ENCODE peak calls at places on chromosome 18, in nine cellular contexts. W is progenitor cell of endocrine pancreas, B is Calu3, H is heart left ventricle, V is OCI-LY7, U is sigmoid colon, R is mammary epithelial cell, A is endodermal cell, Z is fibroblast of pulmonary artery. G is an unnamed sample.

GRCh38 chr18:78776151-78776550 is 203.5 kb upstream of the SALL3 start:
- DNase-seq in W (no peak), B (no peak), H (no peak), V (no peak), U (peak; percentile 40), R (no peak), A (no peak), Z (no peak), G (no peak)

GRCh38 chr18:38654966-38655365 is 1089.4 kb upstream of the CELF4 start:
- DNase-seq in W (no peak), B (no peak), H (no peak), V (no peak), U (no peak), R (no peak), A (no peak), Z (peak; percentile 1), G (no peak)

GRCh38 chr18:57331718-57332117 is 20.6 kb upstream of the ST8SIA3 start:
- DNase-seq in W (no peak), B (no peak), H (no peak), V (no peak), U (no peak), R (peak; percentile 61), A (no peak), Z (no peak), G (no peak)

GRCh38 chr18:55100817-55101457 is 141.7 kb upstream of the CCDC68 start:
- DNase-seq in W (no peak), B (peak; percentile 36), H (no peak), V (no peak), U (no peak), R (peak; percentile 73), A (no peak), Z (peak; percentile 47), G (no peak)

GRCh38 chr18:5057348-5058012 is 139.6 kb downstream of the AKAIN1 start:
- DNase-seq in W (peak; percentile 53), B (peak; percentile 76), H (peak; percentile 35), V (peak; percentile 74), U (peak; percentile 69), R (peak; percentile 15), A (peak; percentile 88), Z (peak; percentile 59), G (peak; percentile 71)

GRCh38 chr18:70037453-70038061 is 89.9 kb upstream of the CD226 start:
- DNase-seq in W (no peak), B (no peak), H (no peak), V (no peak), U (no peak), R (peak; percentile 54), A (no peak), Z (no peak), G (no peak)

GRCh38 chr18:46423226-46423805 is 233.7 kb downstream of the LOXHD1 start:
- DNase-seq in W (no peak), B (no peak), H (peak; percentile 11), V (no peak), U (no peak), R (no peak), A (peak; percentile 15), Z (no peak), G (no peak)

GRCh38 chr18:26843760-26844159 is 21.7 kb downstream of the AQP4 start:
- DNase-seq in W (no peak), B (no peak), H (no peak), V (no peak), U (no peak), R (no peak), A (no peak), Z (no peak), G (no peak)

GRCh38 chr18:50469380-50469781 is 90.5 kb upstream of the MAPK4 start:
- DNase-seq in W (no peak), B (no peak), H (peak; percentile 52), V (no peak), U (no peak), R (no peak), A (no peak), Z (no peak), G (no peak)

GRCh38 chr18:31093880-31094279 is 8.3 kb downstream of the DSC2 start:
- DNase-seq in W (no peak), B (no peak), H (no peak), V (no peak), U (no peak), R (no peak), A (no peak), Z (no peak), G (no peak)

GRCh38 chr18:35736696-35737095 is 155.2 kb downstream of the GALNT1 start:
- DNase-seq in W (no peak), B (no peak), H (no peak), V (no peak), U (no peak), R (no peak), A (no peak), Z (no peak), G (no peak)

GRCh38 chr18:69956655-69957054 is 9.0 kb upstream of the CD226 start:
- DNase-seq in W (no peak), B (no peak), H (no peak), V (no peak), U (no peak), R (no peak), A (no peak), Z (no peak), G (no peak)

GRCh38 chr18:31819106-31819924 is 58.6 kb upstream of the SLC25A52 start:
- DNase-seq in W (no peak), B (no peak), H (no peak), V (peak; percentile 50), U (no peak), R (peak; percentile 37), A (peak; percentile 72), Z (peak; percentile 79), G (no peak)

DNA sequence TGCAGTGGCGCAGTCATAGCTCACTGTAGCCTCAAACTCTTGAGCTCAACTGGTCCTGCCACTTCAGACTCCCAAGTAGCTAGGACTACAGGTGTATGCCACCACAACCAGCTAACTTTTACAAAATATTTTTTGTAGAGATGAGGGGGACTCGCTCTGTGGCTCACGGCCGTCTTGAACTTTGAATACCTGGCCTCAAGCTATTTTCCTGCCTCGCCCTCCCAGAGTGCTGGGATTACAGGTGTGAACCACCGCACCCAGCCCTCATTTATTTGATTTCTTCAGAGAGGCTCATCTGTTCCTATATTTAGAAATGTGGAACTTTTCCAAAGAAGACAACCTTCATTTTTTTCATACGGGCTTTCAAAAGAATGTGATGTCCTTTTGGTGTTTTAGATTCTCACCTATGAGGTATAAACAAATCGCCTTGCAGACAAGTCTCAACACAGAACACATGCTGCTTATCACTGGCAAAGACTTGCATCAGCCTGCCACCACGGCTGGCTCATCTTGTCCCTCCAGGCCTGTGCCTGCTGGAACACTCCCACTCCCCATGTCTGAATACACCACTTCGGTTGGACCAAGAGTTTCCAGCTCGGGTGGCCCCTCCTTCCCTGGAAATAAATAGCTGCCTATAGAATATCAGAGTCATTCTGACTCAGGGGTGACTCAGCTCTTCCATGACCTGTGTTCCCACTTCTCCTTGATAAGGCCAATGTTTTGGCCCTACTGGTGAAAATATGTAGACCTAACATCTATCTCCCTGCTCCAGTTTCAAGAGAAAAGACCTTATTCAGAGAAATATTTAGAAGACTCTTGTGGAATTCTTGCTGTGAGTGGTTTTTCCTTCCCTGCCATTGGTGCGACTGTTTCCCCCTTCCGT is 202.6 kb downstream of the TGIF1 start:
- DNase-seq in W (no peak), B (peak; percentile 90), H (peak; percentile 27), V (no peak), U (no peak), R (peak; percentile 100), A (peak; percentile 66), Z (peak; percentile 99), G (no peak)
- TF ChIP-seq CTCF in W (no peak), B (no peak), H (no peak), V (no peak), U (no peak), R (peak; percentile 32), A (no peak), Z (peak; percentile 15), G (peak; percentile 47)

GRCh38 chr18:22363867-22364463 is 53.8 kb downstream of the CTAGE1 start:
- DNase-seq in W (no peak), B (no peak), H (no peak), V (no peak), U (no peak), R (no peak), A (no peak), Z (peak; percentile 62), G (no peak)
- TF ChIP-seq CTCF in W (peak; percentile 10), B (no peak), H (peak; percentile 53), V (no peak), U (peak; percentile 15), R (peak; percentile 49), A (peak; percentile 60), Z (peak; percentile 52), G (no peak)

GRCh38 chr18:23131693-23132319 is 3.5 kb upstream of the CABLES1 start:
- DNase-seq in W (peak; percentile 26), B (peak; percentile 73), H (peak; percentile 66), V (peak; percentile 88), U (peak; percentile 78), R (peak; percentile 60), A (peak; percentile 83), Z (peak; percentile 94), G (no peak)
- TF ChIP-seq CTCF in W (peak; percentile 90), B (peak; percentile 88), H (peak; percentile 69), V (peak; percentile 95), U (peak; percentile 79), R (peak; percentile 75), A (peak; percentile 92), Z (peak; percentile 75), G (peak; percentile 90)

DNA sequence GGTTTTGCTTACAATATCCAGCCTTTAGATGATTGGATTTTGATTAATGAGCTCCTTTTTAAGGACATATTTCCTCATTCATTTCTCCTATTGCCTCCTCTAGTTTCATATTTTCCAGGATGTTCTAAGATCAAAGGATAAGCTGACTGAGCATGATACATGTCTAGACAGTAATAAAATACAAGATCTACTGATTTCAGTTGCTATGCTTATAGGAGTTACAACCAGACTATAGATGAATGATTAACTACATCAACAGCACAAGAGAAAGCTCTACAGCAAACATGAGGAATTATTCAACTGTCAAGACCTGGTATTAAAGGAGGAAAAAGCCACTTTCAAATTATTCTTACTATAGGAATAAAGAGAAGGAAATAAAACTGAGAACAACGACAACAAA is 85.0 kb upstream of the LINC00305 start:
- DNase-seq in W (no peak), B (no peak), H (no peak), V (no peak), U (no peak), R (no peak), A (no peak), Z (no peak), G (no peak)
- TF ChIP-seq CTCF in W (no peak), B (no peak), H (no peak), V (no peak), U (no peak), R (no peak), A (no peak), Z (no peak), G (no peak)

DNA sequence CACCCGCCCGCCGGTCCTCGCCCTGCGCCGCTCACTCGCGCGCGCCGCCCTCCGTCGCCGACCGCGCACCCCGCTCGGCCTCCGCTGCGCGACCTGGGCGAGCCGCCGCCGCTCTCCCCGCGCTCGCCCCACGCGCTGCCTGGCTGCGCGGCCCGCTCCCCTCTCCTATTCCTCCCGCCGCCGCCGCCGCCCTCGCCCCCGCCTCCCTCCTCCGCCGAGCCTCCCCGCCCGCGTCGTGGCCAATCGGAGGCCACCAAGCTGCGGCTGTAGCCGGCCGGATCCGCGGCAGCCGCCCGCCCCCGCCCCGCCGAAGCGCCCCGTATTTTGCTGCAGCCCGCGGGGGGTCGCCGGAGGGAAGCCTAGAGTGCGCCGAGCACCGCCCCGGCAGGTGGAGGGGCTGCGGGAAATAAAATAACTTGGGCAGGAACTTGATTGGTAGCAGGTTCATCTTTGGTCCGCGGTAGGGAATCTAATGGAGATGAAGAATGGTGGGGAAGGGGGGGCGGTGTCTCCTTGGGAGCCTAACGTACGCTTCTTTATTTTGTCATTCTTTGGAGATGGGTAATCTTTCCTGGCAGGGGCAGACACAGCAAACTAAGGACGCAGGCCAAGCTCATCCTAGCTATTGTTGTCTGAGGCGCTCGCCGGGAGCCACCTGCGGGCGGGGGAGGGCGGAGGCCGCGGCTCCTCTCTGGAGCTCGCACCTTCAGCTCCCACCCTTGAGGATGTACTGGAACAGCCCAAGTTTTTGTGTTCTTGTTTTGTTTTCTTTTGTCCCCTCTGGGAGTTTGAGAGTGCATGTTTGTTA is 1.1 kb upstream of the CDH2 start:
- DNase-seq in W (peak; percentile 78), B (peak; percentile 35), H (peak; percentile 73), V (no peak), U (no peak), R (peak; percentile 21), A (peak; percentile 94), Z (peak; percentile 51), G (peak; percentile 85)
- TF ChIP-seq CTCF in W (no peak), B (no peak), H (peak; percentile 12), V (no peak), U (no peak), R (peak; percentile 24), A (peak; percentile 36), Z (no peak), G (no peak)

G was measured in type B pancreatic cell.